ENCODE peak calls at places on chromosomes 6 and 20, in nine cellular contexts. Q is Daoy; U is C1 segment of cervical spinal cord; D is naive thymus-derived CD8-positive, alpha-beta T cell; F is activated T-cell treated with anti-CD3 and anti-CD28 coated beads for 4 hours; S is CD4-positive, alpha-beta memory T cell; T is neural crest cell; N is A172; Z is T47D. V is an unnamed sample.

GRCh38 chr6:28606424-28607391 is 81.0 kb downstream of the GPX5 start:
- DNase-seq in T (peak), D (peak), Z (peak), N (peak), F (no peak), Q (peak), S (no peak), U (no peak), V (peak)

GRCh38 chr20:52190437-52191131 is 995 bp downstream of the ZFP64 start:
- DNase-seq in S (no peak), F (peak), D (peak), U (no peak), Q (peak), Z (peak), N (peak), T (peak), V (peak)

GRCh38 chr6:40131675-40132074 is 197.4 kb upstream of the MOCS1 start:
- DNase-seq in F (no peak), Z (no peak), U (no peak), T (no peak), D (no peak), S (no peak), N (no peak), Q (no peak), V (no peak)

GRCh38 chr6:80010296-80010695 is 5.8 kb downstream of the TTK start:
- DNase-seq in S (no peak), F (no peak), U (no peak), D (no peak), N (no peak), Z (no peak), T (no peak), Q (no peak), V (no peak)

GRCh38 chr20:36501367-36502006 is 39.8 kb upstream of the MYL9 start:
- DNase-seq in Z (no peak), Q (no peak), F (no peak), D (no peak), U (no peak), S (no peak), N (no peak), T (no peak), V (no peak)

GRCh38 chr20:9514072-9514460 is 324 bp upstream of the LAMP5 start:
- DNase-seq in T (no peak), Z (no peak), S (no peak), N (no peak), D (no peak), U (no peak), Q (no peak), F (no peak), V (no peak)

GRCh38 chr6:39867592-39867991 is 66.7 kb downstream of the MOCS1 start:
- DNase-seq in N (no peak), U (no peak), S (no peak), T (no peak), F (no peak), Q (no peak), Z (peak), D (no peak), V (no peak)

GRCh38 chr6:170056329-170056728 is 234.5 kb downstream of the DLL1 start:
- DNase-seq in Q (no peak), S (no peak), U (no peak), F (no peak), N (no peak), T (no peak), Z (no peak), D (no peak), V (no peak)

GRCh38 chr20:49938173-49939163 is 2.3 kb downstream of the RNF114 start:
- DNase-seq in Z (no peak), U (no peak), D (no peak), N (no peak), S (no peak), T (no peak), F (no peak), Q (no peak), V (no peak)

GRCh38 chr6:166540631-166541331 is 45.7 kb downstream of the RAMACL start:
- DNase-seq in N (peak), F (peak), D (peak), U (no peak), T (no peak), Z (no peak), S (peak), Q (peak), V (peak)

GRCh38 chr6:115358616-115359015 is 702.1 kb downstream of the FRK start:
- DNase-seq in S (no peak), N (no peak), Z (no peak), U (no peak), F (no peak), Q (no peak), T (no peak), D (no peak), V (no peak)

GRCh38 chr20:967796-968742 is 34.0 kb downstream of the RSPO4 start:
- DNase-seq in Q (peak), D (no peak), T (no peak), N (peak), F (no peak), Z (peak), S (no peak), U (no peak), V (no peak)

GRCh38 chr20:50799890-50800550 is 5.2 kb downstream of the BCAS4 start:
- DNase-seq in S (no peak), N (no peak), U (no peak), F (no peak), T (no peak), Z (no peak), D (no peak), Q (no peak), V (no peak)

GRCh38 chr6:148745926-148746325 is 904 bp upstream of the UST start:
- DNase-seq in D (no peak), U (no peak), T (no peak), N (no peak), F (no peak), Z (no peak), S (no peak), Q (peak), V (no peak)

GRCh38 chr20:21519136-21519584 is 5.3 kb upstream of the NKX2-2 start:
- DNase-seq in F (no peak), U (no peak), Q (no peak), N (no peak), D (no peak), T (no peak), Z (no peak), S (no peak), V (no peak)

GRCh38 chr6:25156123-25156522 is 123.1 kb upstream of the CARMIL1 start:
- DNase-seq in Z (no peak), U (no peak), S (no peak), Q (no peak), N (no peak), F (no peak), D (no peak), T (no peak), V (no peak)

GRCh38 chr6:13488015-13488895 is 855 bp upstream of the GFOD1 start:
- DNase-seq in U (no peak), N (no peak), F (no peak), D (peak), S (no peak), Z (peak), Q (peak), T (peak), V (no peak)

GRCh38 chr6:75568100-75568499 is 33.6 kb upstream of the SENP6 start:
- DNase-seq in N (no peak), Z (no peak), U (no peak), D (no peak), T (no peak), F (no peak), S (no peak), Q (no peak), V (no peak)

GRCh38 chr20:53899351-53900167 is 170.8 kb downstream of the BCAS1 start:
- DNase-seq in F (peak), S (peak), N (peak), T (no peak), Q (peak), D (peak), U (no peak), Z (no peak), V (peak)

GRCh38 chr6:45479834-45480696 is 102.3 kb upstream of the SUPT3H start:
- DNase-seq in Z (no peak), U (no peak), N (no peak), D (no peak), S (no peak), F (no peak), T (no peak), Q (peak), V (no peak)

GRCh38 chr6:108752733-108753392 is 95.4 kb upstream of the ARMC2 start:
- DNase-seq in Z (no peak), Q (no peak), U (no peak), F (no peak), T (no peak), N (no peak), S (no peak), D (no peak), V (no peak)

GRCh38 chr6:114301596-114302219 is 41.1 kb downstream of the HS3ST5 start:
- DNase-seq in N (no peak), F (no peak), T (no peak), S (no peak), U (no peak), D (no peak), Q (no peak), Z (no peak), V (no peak)

GRCh38 chr20:53157443-53158408 is 185.6 kb downstream of the TSHZ2 start:
- DNase-seq in Q (peak), T (peak), D (peak), N (peak), S (no peak), F (no peak), U (no peak), Z (no peak), V (peak)

GRCh38 chr20:49450281-49450707 is 32.2 kb downstream of the KCNB1 start:
- DNase-seq in N (no peak), Z (no peak), Q (peak), F (no peak), T (peak), D (no peak), U (no peak), S (no peak), V (no peak)

GRCh38 chr20:48826064-48826463 is 1.7 kb downstream of the PREX1 start:
- DNase-seq in S (no peak), F (no peak), U (no peak), T (no peak), N (no peak), Z (no peak), D (no peak), Q (no peak), V (no peak)

GRCh38 chr20:61430228-61430624 is 178.2 kb downstream of the CDH4 start:
- DNase-seq in Q (peak), N (no peak), U (no peak), S (no peak), D (no peak), Z (no peak), F (no peak), T (no peak), V (no peak)

GRCh38 chr6:82551831-82552230 is 188.2 kb downstream of the TPBG start:
- DNase-seq in Q (no peak), S (no peak), F (no peak), D (no peak), T (no peak), Z (no peak), N (no peak), U (no peak), V (no peak)

GRCh38 chr6:37575221-37575620 is 75.5 kb upstream of the CCDC167 start:
- DNase-seq in T (no peak), F (no peak), D (no peak), Q (no peak), N (no peak), U (no peak), Z (no peak), S (no peak), V (no peak)